ENCODE peak calls at places on chromosome 13, in four cellular contexts. One of them, this sample, is unnamed. For H3K36me3, the result is how much of the 10 kb centered on the place peaks cover.

GRCh38 chr13:39870197-39870746 is 214.8 kb downstream of the COG6 start:
- DNase-seq in transverse colon: no peak
- DNase-seq in upper lobe of left lung: no peak
- DNase-seq in stomach: no peak
- DNase-seq in this sample: no peak

GRCh38 chr13:37960427-37960826 is 90.9 kb upstream of the TRPC4 start:
- DNase-seq in stomach: no peak
- DNase-seq in transverse colon: no peak
- DNase-seq in upper lobe of left lung: no peak
- DNase-seq in this sample: no peak

GRCh38 chr13:75055296-75055695 is 426.7 kb downstream of the TBC1D4 start:
- DNase-seq in transverse colon: no peak
- DNase-seq in upper lobe of left lung: no peak
- DNase-seq in stomach: no peak
- DNase-seq in this sample: no peak

GRCh38 chr13:27126877-27127276 is 44.7 kb downstream of the USP12 start:
- DNase-seq in stomach: no peak
- DNase-seq in upper lobe of left lung: no peak
- DNase-seq in transverse colon: no peak
- DNase-seq in this sample: no peak

GRCh38 chr13:51614350-51614786 is 30.1 kb downstream of the WDFY2 start:
- DNase-seq in upper lobe of left lung: no peak
- DNase-seq in transverse colon: peak
- DNase-seq in stomach: no peak
- DNase-seq in this sample: no peak

GRCh38 chr13:29935309-29935981 is 85.0 kb upstream of the UBL3 start:
- DNase-seq in upper lobe of left lung: no peak
- DNase-seq in stomach: peak
- DNase-seq in transverse colon: peak
- DNase-seq in this sample: no peak

GRCh38 chr13:24043590-24044350 is 116.8 kb upstream of the SPATA13 start:
- DNase-seq in stomach: no peak
- DNase-seq in transverse colon: no peak
- DNase-seq in upper lobe of left lung: no peak
- DNase-seq in this sample: no peak

GRCh38 chr13:71522976-71523517 is 344.0 kb downstream of the DACH1 start:
- DNase-seq in upper lobe of left lung: no peak
- DNase-seq in stomach: no peak
- DNase-seq in transverse colon: no peak
- DNase-seq in this sample: no peak

GRCh38 chr13:104571161-104571889 is 1505.1 kb upstream of the SLC10A2 start:
- DNase-seq in transverse colon: peak
- DNase-seq in upper lobe of left lung: no peak
- DNase-seq in stomach: peak
- DNase-seq in this sample: peak

GRCh38 chr13:100630564-100630963 is 42.0 kb upstream of the GGACT start:
- DNase-seq in transverse colon: no peak
- DNase-seq in stomach: no peak
- DNase-seq in upper lobe of left lung: no peak
- DNase-seq in this sample: no peak

GRCh38 chr13:30998548-30999140 is 66.2 kb downstream of the TEX26 start:
- DNase-seq in stomach: no peak
- DNase-seq in transverse colon: no peak
- DNase-seq in upper lobe of left lung: no peak
- DNase-seq in this sample: no peak

GRCh38 chr13:51844862-51845573 is at the start of gene TMEM272:
- DNase-seq in upper lobe of left lung: peak
- DNase-seq in stomach: peak
- DNase-seq in transverse colon: peak
- DNase-seq in this sample: no peak

GRCh38 chr13:95267662-95268369 is 33.4 kb downstream of the ABCC4 start:
- DNase-seq in stomach: peak
- DNase-seq in upper lobe of left lung: no peak
- DNase-seq in transverse colon: peak
- DNase-seq in this sample: peak

GRCh38 chr13:74134777-74135305 is 637 bp upstream of the KLF12 start:
- DNase-seq in transverse colon: peak
- DNase-seq in upper lobe of left lung: peak
- DNase-seq in stomach: peak
- DNase-seq in this sample: peak

GRCh38 chr13:94656766-94657165 is 55.1 kb downstream of the GPR180 start:
- DNase-seq in upper lobe of left lung: no peak
- DNase-seq in transverse colon: no peak
- DNase-seq in stomach: no peak
- DNase-seq in this sample: no peak

GRCh38 chr13:92317066-92317465 is 909.5 kb upstream of the GPC6 start:
- DNase-seq in transverse colon: no peak
- DNase-seq in upper lobe of left lung: no peak
- DNase-seq in stomach: no peak
- DNase-seq in this sample: no peak

GRCh38 chr13:51146667-51147066 is 35.6 kb upstream of the C13orf42 start:
- DNase-seq in transverse colon: no peak
- DNase-seq in upper lobe of left lung: no peak
- DNase-seq in stomach: no peak
- DNase-seq in this sample: no peak

GRCh38 chr13:43472344-43472743 is 314.4 kb downstream of the ENOX1 start:
- DNase-seq in transverse colon: no peak
- DNase-seq in stomach: no peak
- DNase-seq in upper lobe of left lung: no peak
- DNase-seq in this sample: no peak

GRCh38 chr13:51364404-51365008 is 25.0 kb downstream of the SERPINE3 start:
- DNase-seq in upper lobe of left lung: no peak
- DNase-seq in transverse colon: no peak
- DNase-seq in stomach: no peak
- DNase-seq in this sample: no peak

GRCh38 chr13:112771877-112772538 is 82.2 kb downstream of the ATP11A start:
- DNase-seq in upper lobe of left lung: no peak
- DNase-seq in transverse colon: no peak
- DNase-seq in stomach: peak
- DNase-seq in this sample: no peak

GRCh38 chr13:111314852-111315251 is 5.6 kb upstream of the TEX29 start:
- DNase-seq in transverse colon: no peak
- DNase-seq in upper lobe of left lung: no peak
- DNase-seq in stomach: no peak
- DNase-seq in this sample: no peak

GRCh38 chr13:97226788-97227627 is 4.9 kb downstream of the MBNL2 start:
- DNase-seq in upper lobe of left lung: no peak
- DNase-seq in transverse colon: peak
- DNase-seq in stomach: peak
- DNase-seq in this sample: no peak

GRCh38 chr13:95298971-95299627 is 2.2 kb downstream of the ABCC4 start:
- DNase-seq in stomach: no peak
- DNase-seq in upper lobe of left lung: no peak
- DNase-seq in transverse colon: no peak
- DNase-seq in this sample: no peak

GRCh38 chr13:112716841-112717520 is 27.1 kb downstream of the ATP11A start:
- DNase-seq in transverse colon: no peak
- DNase-seq in upper lobe of left lung: no peak
- DNase-seq in stomach: no peak
- DNase-seq in this sample: no peak

GRCh38 chr13:78589206-78589605 is 14.1 kb downstream of the POU4F1 start:
- DNase-seq in stomach: no peak
- DNase-seq in transverse colon: no peak
- DNase-seq in upper lobe of left lung: no peak
- DNase-seq in this sample: no peak

GRCh38 chr13:36875431-36875830 is 44.6 kb downstream of the SMAD9 start:
- DNase-seq in stomach: no peak
- DNase-seq in transverse colon: no peak
- DNase-seq in upper lobe of left lung: no peak
- DNase-seq in this sample: no peak

GRCh38 chr13:80359459-80360297 is 18.8 kb upstream of the SPRY2 start:
- DNase-seq in stomach: no peak
- DNase-seq in transverse colon: no peak
- DNase-seq in upper lobe of left lung: no peak
- DNase-seq in this sample: no peak

GRCh38 chr13:44465318-44465717 is 91.7 kb downstream of the SERP2 start:
- DNase-seq in upper lobe of left lung: no peak
- DNase-seq in transverse colon: no peak
- DNase-seq in stomach: no peak
- DNase-seq in this sample: no peak

GRCh38 chr13:76886005-76886291 is 257 bp downstream of the KCTD12 start:
- DNase-seq in upper lobe of left lung: no peak
- DNase-seq in stomach: no peak
- DNase-seq in transverse colon: no peak
- DNase-seq in this sample: no peak

GRCh38 chr13:76885203-76886004 is 801 bp downstream of the KCTD12 start:
- DNase-seq in transverse colon: peak
- DNase-seq in stomach: peak
- DNase-seq in upper lobe of left lung: peak
- DNase-seq in this sample: peak

GRCh38 chr13:76884571-76885202 is 1.5 kb downstream of the KCTD12 start:
- DNase-seq in transverse colon: no peak
- DNase-seq in stomach: no peak
- DNase-seq in upper lobe of left lung: no peak
- DNase-seq in this sample: no peak

GRCh38 chr13:76887070-76887563 is 912 bp upstream of the KCTD12 start:
- DNase-seq in transverse colon: no peak
- DNase-seq in stomach: no peak
- DNase-seq in upper lobe of left lung: no peak
- DNase-seq in this sample: no peak

DNA sequence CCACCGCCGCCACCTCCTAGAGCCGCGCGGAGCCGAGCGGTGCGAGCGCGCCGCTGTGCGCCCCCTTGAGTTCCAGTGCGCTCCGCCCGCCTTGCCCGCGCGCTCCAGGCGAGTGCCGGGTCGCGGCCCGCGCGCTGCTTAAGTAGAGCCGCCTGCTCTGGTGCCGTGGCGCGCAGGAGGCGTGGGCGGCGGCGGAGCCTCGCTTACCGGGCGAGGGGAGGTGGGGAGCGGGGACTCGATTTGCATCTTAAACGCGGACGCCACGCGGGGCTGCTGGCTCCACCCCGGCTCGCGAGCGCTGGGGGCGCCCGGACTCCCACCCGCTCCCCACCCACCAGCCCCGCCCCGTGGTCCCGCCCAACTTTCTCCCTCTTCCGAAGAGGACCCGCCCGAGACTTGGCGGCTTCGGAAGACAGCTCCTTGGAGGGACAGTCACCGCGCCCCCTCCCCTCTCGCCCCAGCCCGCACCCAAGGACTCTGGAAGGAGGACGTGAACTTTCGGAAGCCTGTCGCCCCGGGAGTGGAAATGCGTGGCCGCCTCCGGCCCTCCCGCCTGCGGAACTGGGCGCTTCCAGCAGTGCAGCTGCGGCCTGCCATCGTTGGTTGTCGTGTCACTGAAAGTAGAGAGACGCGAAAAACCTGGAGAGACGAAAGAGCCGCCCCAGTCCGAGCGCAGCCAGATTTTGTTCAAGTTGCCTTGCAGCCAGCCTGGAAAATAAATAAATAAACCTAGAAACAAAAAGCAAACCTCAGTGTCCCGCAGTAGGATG is at the start of gene KCTD12:
- DNase-seq in transverse colon: peak
- DNase-seq in upper lobe of left lung: peak
- DNase-seq in stomach: peak
- DNase-seq in this sample: peak
- TF ChIP-seq POLR2A in transverse colon: peak
- TF ChIP-seq POLR2A in upper lobe of left lung: peak
- TF ChIP-seq POLR2A in stomach: no peak
- TF ChIP-seq POLR2A in this sample: peak

DNA sequence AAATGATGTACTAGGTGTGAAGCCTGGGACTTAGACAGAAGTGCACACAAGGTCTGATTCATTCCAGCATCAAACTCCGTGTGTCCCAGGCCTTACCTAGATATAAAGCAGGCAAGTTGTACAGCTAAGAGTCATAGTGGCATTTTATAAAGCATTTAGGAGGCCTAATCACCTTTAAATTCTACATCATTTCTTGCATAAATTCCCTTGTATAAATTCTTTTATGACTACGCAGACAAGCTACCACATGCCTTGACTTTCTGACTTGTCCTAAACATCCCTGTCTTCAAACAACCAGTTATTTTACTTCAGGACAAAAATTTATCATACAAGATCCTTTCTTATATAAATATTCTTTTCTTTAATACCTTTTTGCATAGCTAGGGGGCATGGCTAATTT is 22.5 kb downstream of the TMEM255B start:
- DNase-seq in stomach: no peak
- DNase-seq in upper lobe of left lung: no peak
- DNase-seq in transverse colon: no peak
- DNase-seq in this sample: no peak
- H3K36me3 ChIP-seq in stomach: under half
- H3K36me3 ChIP-seq in upper lobe of left lung: under half
- H3K36me3 ChIP-seq in transverse colon: under half
- H3K36me3 ChIP-seq in this sample: under half

GRCh38 chr13:21022694-21023325 is 38.6 kb downstream of the LATS2 start:
- DNase-seq in stomach: no peak
- DNase-seq in transverse colon: no peak
- DNase-seq in upper lobe of left lung: no peak
- DNase-seq in this sample: no peak

GRCh38 chr13:21022056-21022693 is 39.2 kb downstream of the LATS2 start:
- DNase-seq in upper lobe of left lung: no peak
- DNase-seq in transverse colon: no peak
- DNase-seq in stomach: no peak
- DNase-seq in this sample: no peak

GRCh38 chr13:21020581-21020980 is 40.8 kb downstream of the LATS2 start:
- DNase-seq in upper lobe of left lung: no peak
- DNase-seq in stomach: no peak
- DNase-seq in transverse colon: no peak
- DNase-seq in this sample: no peak

GRCh38 chr13:21020176-21020575 is 41.2 kb downstream of the LATS2 start:
- DNase-seq in stomach: no peak
- DNase-seq in upper lobe of left lung: no peak
- DNase-seq in transverse colon: no peak
- DNase-seq in this sample: no peak

DNA sequence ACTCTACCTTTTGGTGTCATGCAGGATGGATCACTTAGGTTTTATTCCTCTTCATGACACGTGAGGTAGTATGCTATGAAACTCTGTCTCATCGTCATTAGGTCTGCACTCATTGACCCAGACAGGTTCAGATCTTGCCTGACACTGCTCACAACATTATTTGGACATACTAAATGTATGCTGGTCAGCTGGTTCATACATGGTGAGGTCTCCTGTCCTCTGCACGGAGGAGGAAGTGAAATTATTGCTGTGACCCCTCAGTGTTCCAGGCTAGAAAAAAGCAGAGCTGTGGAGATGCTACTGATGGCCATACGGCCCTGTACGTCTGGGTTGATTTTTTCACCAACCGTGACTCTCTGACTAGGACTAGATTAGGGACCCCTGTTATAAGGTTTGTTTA is 35.8 kb downstream of the LATS2 start:
- DNase-seq in upper lobe of left lung: no peak
- DNase-seq in stomach: no peak
- DNase-seq in transverse colon: no peak
- DNase-seq in this sample: no peak
- TF ChIP-seq POLR2AphosphoS5 in upper lobe of left lung: no peak
- TF ChIP-seq POLR2AphosphoS5 in stomach: no peak
- TF ChIP-seq POLR2AphosphoS5 in transverse colon: no peak
- TF ChIP-seq POLR2AphosphoS5 in this sample: no peak

GRCh38 chr13:40928980-40929379 is 90.1 kb downstream of the ELF1 start:
- DNase-seq in transverse colon: no peak
- DNase-seq in stomach: no peak
- DNase-seq in upper lobe of left lung: no peak
- DNase-seq in this sample: no peak
- TF ChIP-seq POLR2A in transverse colon: no peak
- TF ChIP-seq POLR2A in stomach: no peak
- TF ChIP-seq POLR2A in upper lobe of left lung: no peak
- TF ChIP-seq POLR2A in this sample: no peak

This sample was measured in prostate gland.